ENCODE peak calls at places on chromosomes 5 and 9, in nine cellular contexts. N is A673, W is fibroblast of lung, O is GM23338, Z is GM23248, G is keratinocyte, E is neural progenitor cell, L is HepG2, A is mammary epithelial cell. S is an unnamed sample.

GRCh38 chr5:104344809-104345512 is 782.4 kb upstream of the NUDT12 start:
- DNase-seq in N (peak; percentile 24), W (peak; percentile 77), O (no peak), Z (peak; percentile 3), G (no peak), E (peak; percentile 44), L (peak; percentile 3), A (peak; percentile 85), S (peak; percentile 80)

GRCh38 chr9:21746550-21746949 is 55.9 kb upstream of the MTAP start:
- DNase-seq in N (peak; percentile 3), W (no peak), O (no peak), Z (no peak), G (no peak), E (no peak), L (no peak), A (no peak), S (no peak)

GRCh38 chr9:71783120-71783523 is 14.8 kb upstream of the CEMIP2 start:
- DNase-seq in N (no peak), W (no peak), O (no peak), Z (no peak), G (peak; percentile 89), E (no peak), L (peak; percentile 45), A (peak; percentile 88), S (no peak)

GRCh38 chr5:169686137-169686536 is 49.1 kb downstream of the DOCK2 start:
- DNase-seq in N (no peak), W (no peak), O (no peak), Z (no peak), G (no peak), E (no peak), L (no peak), A (no peak), S (no peak)

GRCh38 chr9:88476491-88477271 is 58.3 kb upstream of the NXNL2 start:
- DNase-seq in N (no peak), W (peak; percentile 78), O (no peak), Z (peak; percentile 13), G (no peak), E (peak; percentile 22), L (no peak), A (no peak), S (no peak)

GRCh38 chr9:137167752-137168574 is 1.9 kb downstream of the LRRC26 start:
- DNase-seq in N (no peak), W (no peak), O (peak; percentile 64), Z (no peak), G (no peak), E (peak; percentile 73), L (no peak), A (no peak), S (no peak)

GRCh38 chr9:107637421-107638420 is 148.2 kb upstream of the KLF4 start:
- DNase-seq in N (peak; percentile 54), W (peak; percentile 92), O (peak; percentile 80), Z (peak; percentile 98), G (no peak), E (peak; percentile 65), L (no peak), A (peak; percentile 50), S (peak; percentile 99)

GRCh38 chr5:136424835-136425694 is 59.7 kb upstream of the TRPC7 start:
- DNase-seq in N (peak; percentile 81), W (peak; percentile 31), O (peak; percentile 95), Z (peak; percentile 79), G (peak; percentile 9), E (peak; percentile 90), L (peak; percentile 56), A (peak; percentile 31), S (peak; percentile 58)

GRCh38 chr9:75001719-75002421 is 26.2 kb downstream of the CARNMT1 start:
- DNase-seq in N (peak; percentile 85), W (peak; percentile 79), O (peak; percentile 90), Z (peak; percentile 78), G (peak; percentile 79), E (peak; percentile 82), L (peak; percentile 99), A (peak; percentile 58), S (peak; percentile 82)

GRCh38 chr9:16247188-16247875 is 623.1 kb downstream of the BNC2 start:
- DNase-seq in N (no peak), W (peak; percentile 83), O (no peak), Z (peak; percentile 91), G (peak; percentile 36), E (no peak), L (no peak), A (peak; percentile 42), S (no peak)

GRCh38 chr9:75169623-75170022 is 81.3 kb downstream of the OSTF1 start:
- DNase-seq in N (no peak), W (peak; percentile 50), O (no peak), Z (peak; percentile 47), G (no peak), E (no peak), L (no peak), A (peak; percentile 19), S (peak; percentile 96)

GRCh38 chr9:70044450-70045307 is 1.0 kb downstream of the MAMDC2 start:
- DNase-seq in N (no peak), W (peak; percentile 67), O (peak; percentile 66), Z (peak; percentile 76), G (no peak), E (peak; percentile 67), L (no peak), A (peak; percentile 78), S (peak; percentile 57)

GRCh38 chr5:133316346-133317343 is 264.8 kb downstream of the HSPA4 start:
- DNase-seq in N (peak; percentile 15), W (no peak), O (peak; percentile 79), Z (no peak), G (no peak), E (peak; percentile 70), L (peak; percentile 27), A (no peak), S (peak; percentile 9)

GRCh38 chr5:119022017-119022745 is 33.8 kb upstream of the DTWD2 start:
- DNase-seq in N (peak; percentile 58), W (peak; percentile 38), O (peak; percentile 58), Z (peak; percentile 58), G (no peak), E (peak; percentile 32), L (no peak), A (peak; percentile 25), S (peak; percentile 58)

GRCh38 chr9:138112090-138112748 is 234.6 kb downstream of the CACNA1B start:
- DNase-seq in N (no peak), W (no peak), O (no peak), Z (no peak), G (no peak), E (no peak), L (no peak), A (no peak), S (no peak)

GRCh38 chr5:150281987-150282386 is 7.6 kb downstream of the CAMK2A start:
- DNase-seq in N (no peak), W (no peak), O (no peak), Z (no peak), G (no peak), E (no peak), L (no peak), A (no peak), S (no peak)

GRCh38 chr9:70415476-70415875 is 1.0 kb upstream of the KLF9 start:
- DNase-seq in N (no peak), W (no peak), O (peak; percentile 70), Z (no peak), G (no peak), E (no peak), L (no peak), A (no peak), S (no peak)

GRCh38 chr9:38423939-38424843 is at the start of gene IGFBPL1:
- DNase-seq in N (peak; percentile 23), W (peak; percentile 35), O (peak; percentile 70), Z (peak; percentile 55), G (no peak), E (peak; percentile 88), L (no peak), A (peak; percentile 17), S (peak; percentile 29)
- TF ChIP-seq EZH2 in N (peak; percentile 32), W (no peak), O (peak; percentile 1), Z (peak; percentile 61), G (peak; percentile 81), E (no peak), L (no peak), A (peak; percentile 72), S (no peak)

DNA sequence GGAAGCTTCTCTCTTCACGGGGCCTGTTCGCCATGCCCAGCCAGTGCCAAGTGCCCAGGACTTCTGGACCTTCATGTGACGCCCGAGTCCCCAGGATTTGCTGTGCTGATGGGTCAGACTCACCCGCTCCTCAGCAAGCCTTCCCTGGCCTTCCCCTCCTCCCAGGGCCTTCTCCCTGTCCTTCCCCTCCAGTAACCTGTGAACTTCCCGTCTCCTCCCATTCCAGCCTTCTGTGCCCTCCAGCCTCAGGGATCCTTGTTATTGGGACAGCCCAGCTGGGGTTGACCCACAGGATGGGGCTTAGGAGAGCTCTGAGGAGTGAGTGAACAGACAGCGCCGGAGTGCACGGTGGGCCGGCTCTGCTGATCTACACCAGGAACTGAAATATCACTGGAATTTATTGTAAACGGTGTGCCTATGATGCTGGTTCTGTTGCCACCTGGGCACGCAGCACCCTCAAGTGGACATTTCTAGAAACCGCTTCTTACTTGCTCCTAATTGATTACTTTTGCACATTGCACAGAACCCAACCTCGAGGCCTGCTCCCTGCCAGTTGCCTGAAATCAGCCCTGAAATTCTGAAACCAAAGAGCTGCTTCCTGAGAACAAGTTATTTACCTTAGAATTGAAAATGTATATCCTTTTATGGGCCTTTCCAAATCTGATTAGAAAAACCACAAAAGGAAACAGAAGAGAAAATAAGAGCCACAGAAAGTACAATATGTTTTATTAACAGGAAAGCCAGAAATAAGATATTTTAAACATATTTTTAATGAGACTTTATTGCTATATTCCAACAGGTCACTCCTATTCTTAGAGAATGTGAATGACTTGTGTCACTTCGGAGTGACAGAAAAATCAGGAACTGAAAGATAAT is 1.6 kb downstream of the SPAAR start:
- DNase-seq in N (peak; percentile 75), W (peak; percentile 57), O (peak; percentile 65), Z (peak; percentile 68), G (no peak), E (peak; percentile 46), L (peak; percentile 58), A (peak; percentile 56), S (peak; percentile 86)
- H3K4me1 ChIP-seq in N (peaks cover 35% of the 10 kb centered on the region), W (peaks cover 33% of the 10 kb centered on the region), O (peaks cover 20% of the 10 kb centered on the region), Z (peaks cover 38% of the 10 kb centered on the region), G (peaks cover 34% of the 10 kb centered on the region), E (peaks cover 22% of the 10 kb centered on the region), L (peaks cover 84% of the 10 kb centered on the region), A (peaks cover 50% of the 10 kb centered on the region), S (peaks cover 67% of the 10 kb centered on the region)

GRCh38 chr5:1876708-1877433 is 5.9 kb downstream of the IRX4 start:
- DNase-seq in N (no peak), W (no peak), O (peak; percentile 46), Z (no peak), G (no peak), E (peak; percentile 68), L (no peak), A (no peak), S (no peak)
- TF ChIP-seq EZH2 in N (peak; percentile 79), W (peak; percentile 91), O (peak; percentile 97), Z (no peak), G (no peak), E (peak; percentile 20), L (no peak), A (no peak), S (no peak)

GRCh38 chr9:134330590-134330989 is 4.3 kb downstream of the RXRA start:
- DNase-seq in N (no peak), W (no peak), O (no peak), Z (no peak), G (no peak), E (no peak), L (no peak), A (no peak), S (no peak)
- H3K4me1 ChIP-seq in N (peaks cover 46% of the 10 kb centered on the region), W (peaks cover 24% of the 10 kb centered on the region), O (no peaks in the 10 kb centered on the region), Z (peaks cover 14% of the 10 kb centered on the region), G (peaks cover 63% of the 10 kb centered on the region), E (peaks cover 40% of the 10 kb centered on the region), L (peaks cover 77% of the 10 kb centered on the region), A (peaks cover 51% of the 10 kb centered on the region), S (peaks cover 21% of the 10 kb centered on the region)

S was measured in endothelial cell of umbilical vein.